ENCODE peak calls at places on chromosomes 7 and 10, in five cellular contexts. G is H9, W is H1, J is trophoblast cell, C is mesenchymal stem cell. O is an unnamed sample.
A peak's percentile ranks its signal among the peaks of the same experiment; 100 is the strongest.

GRCh38 chr10:5442056-5442989 is 30.0 kb downstream of the NET1 start:
- DNase-seq in G (no peak), W (no peak), J (peak; percentile 55), C (peak; percentile 69), O (no peak)

GRCh38 chr7:148255333-148255732 is 335.2 kb upstream of the C7orf33 start:
- DNase-seq in G (no peak), W (no peak), J (no peak), C (no peak), O (no peak)

GRCh38 chr7:33964417-33965115 is 59.2 kb downstream of the BMPER start:
- DNase-seq in G (no peak), W (no peak), J (no peak), C (no peak), O (no peak)

GRCh38 chr7:84187087-84187805 is 7.3 kb downstream of the SEMA3A start:
- DNase-seq in G (no peak), W (no peak), J (no peak), C (peak; percentile 50), O (no peak)

GRCh38 chr10:125049216-125049903 is 107.4 kb downstream of the ZRANB1 start:
- DNase-seq in G (no peak), W (no peak), J (no peak), C (no peak), O (no peak)

GRCh38 chr10:69459101-69459805 is 8.0 kb downstream of the TSPAN15 start:
- DNase-seq in G (no peak), W (no peak), J (no peak), C (no peak), O (no peak)

GRCh38 chr10:126387931-126388911 is at the start of gene ADAM12:
- DNase-seq in G (peak; percentile 46), W (no peak), J (peak; percentile 94), C (peak; percentile 71), O (peak; percentile 23)

GRCh38 chr7:107118109-107118900 is 50.5 kb upstream of the HBP1 start:
- DNase-seq in G (no peak), W (no peak), J (no peak), C (peak; percentile 92), O (no peak)

GRCh38 chr10:47403401-47404318 is 19.6 kb upstream of the ZNF488 start:
- DNase-seq in G (peak; percentile 39), W (no peak), J (no peak), C (peak; percentile 29), O (no peak)
- H4K91ac ChIP-seq in G (no peak overlapping the region), W (peak overlapping the region; percentile 64), J (peak overlapping the region; percentile 93), C (peak overlapping the region; percentile 96), O (no peak overlapping the region)

DNA sequence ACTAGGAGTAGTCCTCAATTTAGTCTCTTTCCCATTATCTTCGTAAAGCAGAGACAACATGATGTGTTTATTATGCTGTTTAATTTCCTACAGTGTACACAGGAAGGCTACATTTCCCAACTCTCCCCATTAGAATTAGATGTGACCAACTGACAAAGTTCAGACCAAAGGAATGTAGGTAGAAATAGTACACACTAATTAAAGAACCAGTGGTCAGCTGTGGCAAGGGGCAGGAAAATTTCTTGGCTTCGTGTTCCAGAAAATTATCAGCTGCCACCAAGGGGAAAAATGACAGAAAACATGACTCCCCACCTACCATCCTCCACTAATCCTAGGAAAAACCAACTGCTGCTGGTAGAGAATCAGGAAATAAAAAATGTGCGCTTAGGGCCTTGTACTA is 125.6 kb downstream of the PPP1R3A start:
- DNase-seq in G (no peak), W (no peak), J (no peak), C (no peak), O (no peak)
- H3K14ac ChIP-seq in G (no peak overlapping the region), W (no peak overlapping the region), J (no peak overlapping the region), C (no peak overlapping the region), O (no peak overlapping the region)

GRCh38 chr7:116901143-116901542 is 38.8 kb downstream of the CAPZA2 start:
- DNase-seq in G (no peak), W (no peak), J (no peak), C (no peak), O (no peak)

GRCh38 chr7:116902811-116903210 is 40.4 kb downstream of the CAPZA2 start:
- DNase-seq in G (no peak), W (no peak), J (no peak), C (no peak), O (no peak)

GRCh38 chr7:116911799-116912198 is 41.5 kb upstream of the ST7 start:
- DNase-seq in G (no peak), W (no peak), J (no peak), C (peak; percentile 12), O (no peak)

GRCh38 chr7:116910367-116910766 is 42.9 kb upstream of the ST7 start:
- DNase-seq in G (no peak), W (no peak), J (no peak), C (no peak), O (no peak)

GRCh38 chr7:116906391-116906790 is 44.0 kb downstream of the CAPZA2 start:
- DNase-seq in G (no peak), W (no peak), J (no peak), C (no peak), O (no peak)
- H2BK12ac ChIP-seq in G (no peak overlapping the region), W (no peak overlapping the region), J (no peak overlapping the region), C (no peak overlapping the region), O (no peak overlapping the region)

DNA sequence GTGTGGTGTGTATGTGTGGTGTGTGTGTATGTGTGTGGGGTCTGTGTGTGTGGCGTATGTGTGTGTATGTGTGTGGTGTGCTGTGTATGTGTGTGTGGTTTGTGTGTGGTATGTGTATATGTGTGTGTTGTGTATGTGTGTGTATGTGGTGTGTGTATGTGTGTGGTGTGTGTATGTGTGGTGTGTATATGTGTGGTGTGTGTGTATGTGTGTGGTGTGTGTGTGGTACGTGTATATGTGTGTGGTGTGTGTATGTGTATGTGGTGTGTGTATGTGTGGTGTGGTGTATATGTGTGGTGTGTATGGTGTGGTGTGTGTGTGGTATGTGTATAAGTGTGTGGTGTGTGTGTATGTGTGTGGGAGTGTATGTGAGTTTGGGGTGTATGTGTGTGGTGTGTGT is 428.7 kb downstream of the PAXIP1 start:
- DNase-seq in G (no peak), W (no peak), J (no peak), C (no peak), O (no peak)
- H4K91ac ChIP-seq in G (no peak overlapping the region), W (peak overlapping the region; percentile 91), J (no peak overlapping the region), C (no peak overlapping the region), O (peak overlapping the region; percentile 96)

GRCh38 chr10:35447693-35448407 is 111.5 kb downstream of the CCNY start:
- DNase-seq in G (peak; percentile 61), W (peak; percentile 15), J (peak; percentile 47), C (peak; percentile 36), O (no peak)
- H3K14ac ChIP-seq in G (no peak overlapping the region), W (no peak overlapping the region), J (peak overlapping the region; percentile 10), C (no peak overlapping the region), O (no peak overlapping the region)

GRCh38 chr7:155780884-155781283 is 31.4 kb downstream of the SHH start:
- DNase-seq in G (no peak), W (no peak), J (no peak), C (no peak), O (no peak)
- H2BK12ac ChIP-seq in G (no peak overlapping the region), W (no peak overlapping the region), J (no peak overlapping the region), C (no peak overlapping the region), O (no peak overlapping the region)

DNA sequence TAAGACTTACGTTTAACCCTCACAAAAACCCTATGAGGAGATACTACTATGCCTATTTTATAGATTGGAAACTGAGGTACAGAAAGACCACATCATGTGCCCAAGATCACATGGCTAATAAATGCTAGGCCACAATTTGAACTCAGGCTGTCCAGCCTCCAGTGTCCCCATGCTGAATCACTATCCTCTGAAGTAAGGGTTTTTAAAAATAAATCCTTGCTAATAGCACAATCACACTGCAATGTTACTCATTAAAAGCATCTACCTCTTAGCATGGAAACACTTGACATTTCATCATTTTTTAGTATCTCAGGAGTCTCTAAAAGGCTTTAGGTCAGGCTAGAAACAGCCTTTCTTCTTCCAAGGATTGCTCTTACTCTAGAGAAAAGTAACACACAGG is 50.0 kb upstream of the PPP1R3C start:
- DNase-seq in G (no peak), W (no peak), J (no peak), C (peak; percentile 30), O (no peak)
- H4K91ac ChIP-seq in G (no peak overlapping the region), W (no peak overlapping the region), J (no peak overlapping the region), C (no peak overlapping the region), O (no peak overlapping the region)

GRCh38 chr10:85922363-85923129 is 444.0 kb downstream of the GRID1 start:
- DNase-seq in G (no peak), W (no peak), J (no peak), C (no peak), O (no peak)

GRCh38 chr10:85921789-85922188 is 444.8 kb downstream of the GRID1 start:
- DNase-seq in G (no peak), W (no peak), J (no peak), C (no peak), O (no peak)

GRCh38 chr10:85919358-85920022 is 447.1 kb downstream of the GRID1 start:
- DNase-seq in G (no peak), W (no peak), J (no peak), C (no peak), O (no peak)

GRCh38 chr10:85918371-85918770 is 448.2 kb downstream of the GRID1 start:
- DNase-seq in G (no peak), W (no peak), J (no peak), C (no peak), O (no peak)

GRCh38 chr10:85920311-85920710 is 446.3 kb downstream of the GRID1 start:
- DNase-seq in G (no peak), W (no peak), J (no peak), C (no peak), O (no peak)
- H3K14ac ChIP-seq in G (no peak overlapping the region), W (no peak overlapping the region), J (no peak overlapping the region), C (no peak overlapping the region), O (no peak overlapping the region)

GRCh38 chr10:82821043-82821442 is 946.0 kb downstream of the NRG3 start:
- DNase-seq in G (no peak), W (no peak), J (no peak), C (no peak), O (no peak)

GRCh38 chr10:82814635-82815034 is 939.6 kb downstream of the NRG3 start:
- DNase-seq in G (no peak), W (no peak), J (no peak), C (peak; percentile 20), O (no peak)

GRCh38 chr10:82813856-82814255 is 938.9 kb downstream of the NRG3 start:
- DNase-seq in G (no peak), W (no peak), J (no peak), C (peak; percentile 40), O (no peak)

GRCh38 chr10:82811621-82812020 is 936.6 kb downstream of the NRG3 start:
- DNase-seq in G (peak; percentile 56), W (peak; percentile 7), J (no peak), C (peak; percentile 38), O (no peak)

GRCh38 chr10:82815680-82816079 is 940.7 kb downstream of the NRG3 start:
- DNase-seq in G (no peak), W (no peak), J (no peak), C (no peak), O (no peak)
- H2BK12ac ChIP-seq in G (no peak overlapping the region), W (no peak overlapping the region), J (no peak overlapping the region), C (no peak overlapping the region), O (no peak overlapping the region)

O was measured in neuronal stem cell.